ENCODE peak calls at places on chromosomes 3 and 15, in four cellular contexts. V, C, A and D are unnamed samples.

GRCh38 chr3:130093741-130094391 is 12.2 kb downstream of the ALG1L2 start:
- DNase-seq in V (peak), C (no peak), A (no peak), D (no peak)

GRCh38 chr3:100548053-100548452 is 55.6 kb downstream of the TMEM45A start:
- DNase-seq in V (no peak), C (peak), A (no peak), D (no peak)

GRCh38 chr3:138944136-138944658 is 2.7 kb downstream of the FOXL2 start:
- DNase-seq in V (no peak), C (no peak), A (no peak), D (no peak)

GRCh38 chr15:70569718-70570231 is 193.6 kb downstream of the UACA start:
- DNase-seq in V (no peak), C (peak), A (no peak), D (peak)

GRCh38 chr3:3127432-3128010 is 781 bp downstream of the TRNT1 start:
- DNase-seq in V (peak), C (peak), A (no peak), D (no peak)

GRCh38 chr15:92886229-92886628 is 13.9 kb upstream of the CHD2 start:
- DNase-seq in V (no peak), C (peak), A (no peak), D (no peak)

GRCh38 chr3:147409143-147410121 is at the start of gene ZIC1:
- DNase-seq in V (no peak), C (no peak), A (peak), D (no peak)

GRCh38 chr3:16183601-16184270 is 9.3 kb downstream of the GALNT15 start:
- DNase-seq in V (no peak), C (peak), A (no peak), D (no peak)

GRCh38 chr15:66873856-66874255 is 171.8 kb downstream of the SMAD6 start:
- DNase-seq in V (no peak), C (no peak), A (no peak), D (no peak)

GRCh38 chr3:144636833-144637232 is 665.2 kb downstream of the DIPK2A start:
- DNase-seq in V (no peak), C (no peak), A (no peak), D (no peak)

GRCh38 chr3:112425858-112426750 is 73.2 kb downstream of the BTLA start:
- DNase-seq in V (peak), C (no peak), A (no peak), D (no peak)

GRCh38 chr3:159560214-159561004 is 428.2 kb upstream of the IL12A start:
- DNase-seq in V (no peak), C (no peak), A (no peak), D (no peak)

GRCh38 chr3:67437090-67437489 is 217.3 kb downstream of the SUCLG2 start:
- DNase-seq in V (no peak), C (peak), A (no peak), D (peak)

GRCh38 chr3:106035618-106036017 is 166.8 kb upstream of the CBLB start:
- DNase-seq in V (no peak), C (no peak), A (no peak), D (no peak)

GRCh38 chr15:81302605-81303204 is 21.2 kb downstream of the STARD5 start:
- DNase-seq in V (peak), C (no peak), A (no peak), D (no peak)

GRCh38 chr15:98668566-98669308 is 20.4 kb downstream of the IGF1R start:
- DNase-seq in V (no peak), C (peak), A (no peak), D (peak)

GRCh38 chr15:58171476-58172061 is 33.4 kb downstream of the AQP9 start:
- DNase-seq in V (no peak), C (no peak), A (no peak), D (no peak)

GRCh38 chr3:66449411-66449931 is 51.4 kb downstream of the LRIG1 start:
- DNase-seq in V (no peak), C (no peak), A (no peak), D (no peak)

GRCh38 chr3:128853826-128854225 is 25.6 kb upstream of the ACAD9 start:
- DNase-seq in V (no peak), C (no peak), A (no peak), D (no peak)

GRCh38 chr15:100383302-100384107 is 41.7 kb upstream of the ADAMTS17 start:
- DNase-seq in V (peak), C (peak), A (no peak), D (no peak)

GRCh38 chr15:66865622-66866611 is 163.9 kb downstream of the SMAD6 start:
- DNase-seq in V (peak), C (no peak), A (no peak), D (no peak)

GRCh38 chr3:182294696-182295095 is 498.6 kb upstream of the ATP11B start:
- DNase-seq in V (no peak), C (no peak), A (no peak), D (no peak)

GRCh38 chr3:161689699-161690098 is 193.1 kb downstream of the OTOL1 start:
- DNase-seq in V (no peak), C (no peak), A (no peak), D (no peak)
- H3K27ac ChIP-seq in V (no peak), C (no peak), A (no peak), D (no peak)

DNA sequence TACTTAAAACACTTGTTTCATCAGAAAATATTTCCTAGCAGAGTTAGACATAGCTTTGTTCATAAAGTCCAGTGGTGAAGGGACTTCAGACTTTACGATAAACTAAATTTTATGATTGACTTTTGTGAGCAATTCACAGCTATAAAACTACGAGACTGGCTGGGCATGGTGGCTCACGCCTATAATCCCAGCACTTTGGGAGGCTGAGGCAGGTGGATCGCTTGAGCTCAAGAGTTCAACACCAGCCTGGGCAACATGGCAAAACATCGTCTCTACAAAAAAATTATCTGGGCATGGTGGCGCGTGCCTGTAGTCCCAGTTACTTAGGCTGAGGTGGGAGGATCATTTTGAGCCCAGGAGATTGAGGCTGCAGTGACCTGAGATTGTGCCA is 7.1 kb downstream of the PLS1 start:
- DNase-seq in V (no peak), C (no peak), A (no peak), D (no peak)
- H3K27ac ChIP-seq in V (no peak), C (no peak), A (no peak), D (no peak)

GRCh38 chr3:58880182-58880581 is 169.6 kb downstream of the CFAP20DC start:
- DNase-seq in V (no peak), C (peak), A (no peak), D (peak)

GRCh38 chr3:58888087-58888486 is 161.7 kb downstream of the CFAP20DC start:
- DNase-seq in V (no peak), C (no peak), A (no peak), D (no peak)

GRCh38 chr3:58884457-58884856 is 165.4 kb downstream of the CFAP20DC start:
- DNase-seq in V (no peak), C (no peak), A (no peak), D (no peak)
- H3K27ac ChIP-seq in V (no peak), C (no peak), A (no peak), D (no peak)

DNA sequence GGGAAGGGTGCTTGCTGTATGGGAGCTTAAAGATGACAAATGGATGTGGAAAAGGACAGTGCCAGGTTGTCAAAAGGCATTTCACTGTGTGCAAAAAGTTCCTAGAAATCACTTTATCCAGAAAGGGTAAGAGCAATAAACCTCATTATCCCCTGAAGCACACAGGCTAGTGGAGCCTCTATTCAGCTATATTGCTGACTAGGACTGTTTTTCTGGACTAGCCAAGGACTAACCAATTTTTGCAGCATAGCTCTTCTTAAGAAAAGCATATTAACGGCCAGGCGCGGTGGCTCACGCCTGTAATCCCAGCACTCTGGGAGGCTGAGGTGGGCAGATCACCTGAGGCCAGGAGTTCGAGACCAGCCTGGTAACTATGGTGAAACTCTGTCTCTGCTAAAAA is 64.8 kb downstream of the MLH1 start:
- DNase-seq in V (no peak), C (no peak), A (no peak), D (no peak)
- H3K27ac ChIP-seq in V (no peak), C (no peak), A (peak), D (no peak)

GRCh38 chr3:57953541-57953940 is 54.7 kb upstream of the FLNB start:
- DNase-seq in V (no peak), C (no peak), A (no peak), D (no peak)

GRCh38 chr3:57958642-57959406 is 49.4 kb upstream of the FLNB start:
- DNase-seq in V (no peak), C (no peak), A (no peak), D (no peak)

GRCh38 chr3:57956833-57957174 is 51.4 kb upstream of the FLNB start:
- DNase-seq in V (no peak), C (no peak), A (no peak), D (no peak)

GRCh38 chr3:57957823-57958222 is 50.4 kb upstream of the FLNB start:
- DNase-seq in V (no peak), C (no peak), A (no peak), D (no peak)

DNA sequence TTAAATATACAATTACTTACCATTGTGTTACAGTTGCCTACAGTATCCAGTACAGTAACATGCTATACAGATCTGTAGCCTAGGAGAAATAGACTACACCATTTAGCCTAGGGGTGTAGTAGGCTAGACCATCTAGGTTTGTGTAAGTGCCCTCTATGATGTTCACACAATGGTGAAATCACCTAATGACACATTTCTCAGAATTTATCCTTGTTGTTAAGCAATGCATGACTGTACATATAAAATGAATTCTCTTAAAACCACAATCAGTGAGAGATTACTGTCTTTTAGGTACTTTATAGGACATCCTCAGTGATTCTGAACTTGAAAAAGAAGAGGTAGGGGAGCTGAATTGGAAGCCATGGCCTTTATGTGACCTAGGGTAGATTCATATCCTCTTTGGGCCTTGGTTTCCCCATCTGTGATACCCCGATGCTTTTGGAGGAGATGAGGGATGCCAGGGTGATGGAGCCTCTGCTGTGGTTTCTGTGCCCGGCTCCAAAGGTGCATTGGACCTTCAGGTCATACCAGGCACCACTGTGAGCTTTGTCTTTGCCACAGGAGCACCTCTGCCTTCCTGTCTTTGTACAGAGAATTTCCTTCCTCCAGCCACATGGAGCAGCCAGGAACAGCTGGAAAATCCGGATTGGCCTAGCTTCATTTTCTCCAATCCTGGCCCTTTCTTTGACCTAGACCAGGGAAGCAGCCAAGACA is 51.9 kb upstream of the FLNB start:
- DNase-seq in V (no peak), C (peak), A (no peak), D (peak)
- H3K27ac ChIP-seq in V (no peak), C (peak), A (no peak), D (peak)

GRCh38 chr3:192930585-192930984 is 12.9 kb upstream of the MB21D2 start:
- DNase-seq in V (no peak), C (peak), A (no peak), D (no peak)
- H3K27ac ChIP-seq in V (no peak), C (no peak), A (no peak), D (no peak)